ENCODE peak calls at places on chromosome X, in four cellular contexts. One of them, this sample, is unnamed.

GRCh38 chrX:68708503-68709290 is 61.2 kb downstream of the STARD8 start:
- DNase-seq in HepG2: no peak
- DNase-seq in H1: no peak
- DNase-seq in K562: no peak
- DNase-seq in this sample: no peak

GRCh38 chrX:23662187-23662586 is 5.1 kb upstream of the PRDX4 start:
- DNase-seq in HepG2: no peak
- DNase-seq in K562: no peak
- DNase-seq in H1: no peak
- DNase-seq in this sample: no peak

GRCh38 chrX:34879876-34880275 is 62.7 kb upstream of the FAM47B start:
- DNase-seq in K562: no peak
- DNase-seq in H1: no peak
- DNase-seq in HepG2: no peak
- DNase-seq in this sample: no peak

GRCh38 chrX:21975827-21976226 is 35.3 kb downstream of the SMS start:
- DNase-seq in H1: no peak
- DNase-seq in HepG2: no peak
- DNase-seq in K562: no peak
- DNase-seq in this sample: no peak

GRCh38 chrX:48826876-48827653 is 752 bp downstream of the ERAS start:
- DNase-seq in HepG2: no peak
- DNase-seq in K562: no peak
- DNase-seq in H1: no peak
- DNase-seq in this sample: no peak

GRCh38 chrX:15930585-15930984 is 76.0 kb upstream of the AP1S2 start:
- DNase-seq in K562: no peak
- DNase-seq in H1: no peak
- DNase-seq in HepG2: no peak
- DNase-seq in this sample: no peak

GRCh38 chrX:132071260-132071659 is 48.2 kb downstream of the STK26 start:
- DNase-seq in HepG2: peak
- DNase-seq in H1: no peak
- DNase-seq in K562: peak
- DNase-seq in this sample: no peak

GRCh38 chrX:1390621-1391369 is 1.1 kb downstream of the SLC25A6 start:
- DNase-seq in K562: no peak
- DNase-seq in H1: no peak
- DNase-seq in HepG2: no peak
- DNase-seq in this sample: no peak

GRCh38 chrX:97310373-97310772 is 426.7 kb downstream of the RPA4 start:
- DNase-seq in H1: peak
- DNase-seq in HepG2: no peak
- DNase-seq in K562: no peak
- DNase-seq in this sample: no peak

GRCh38 chrX:67604979-67605703 is 61.3 kb downstream of the AR start:
- DNase-seq in H1: no peak
- DNase-seq in HepG2: no peak
- DNase-seq in K562: no peak
- DNase-seq in this sample: no peak

GRCh38 chrX:5236096-5236495 is 992.6 kb downstream of the NLGN4X start:
- DNase-seq in K562: no peak
- DNase-seq in H1: no peak
- DNase-seq in HepG2: no peak
- DNase-seq in this sample: no peak

GRCh38 chrX:145751943-145752342 is 65.7 kb upstream of the SLITRK2 start:
- DNase-seq in H1: no peak
- DNase-seq in K562: no peak
- DNase-seq in HepG2: no peak
- DNase-seq in this sample: no peak

GRCh38 chrX:81237516-81237915 is 35.6 kb downstream of the SH3BGRL start:
- DNase-seq in HepG2: no peak
- DNase-seq in H1: no peak
- DNase-seq in K562: no peak
- DNase-seq in this sample: no peak

GRCh38 chrX:15761564-15762191 is 23.6 kb downstream of the CA5B start:
- DNase-seq in H1: no peak
- DNase-seq in K562: peak
- DNase-seq in HepG2: no peak
- DNase-seq in this sample: no peak

GRCh38 chrX:105211051-105211575 is 9.4 kb downstream of the TEX13A start:
- DNase-seq in K562: no peak
- DNase-seq in HepG2: no peak
- DNase-seq in H1: no peak
- DNase-seq in this sample: no peak

GRCh38 chrX:117989512-117989911 is 127.1 kb downstream of the KLHL13 start:
- DNase-seq in HepG2: no peak
- DNase-seq in H1: no peak
- DNase-seq in K562: no peak
- DNase-seq in this sample: no peak

GRCh38 chrX:55489315-55490009 is at the start of gene USP51:
- DNase-seq in K562: peak
- DNase-seq in H1: no peak
- DNase-seq in HepG2: no peak
- DNase-seq in this sample: no peak

GRCh38 chrX:137896123-137896522 is 330.2 kb downstream of the ZIC3 start:
- DNase-seq in HepG2: no peak
- DNase-seq in H1: peak
- DNase-seq in K562: no peak
- DNase-seq in this sample: no peak

GRCh38 chrX:38163193-38163592 is 57.5 kb downstream of the SRPX start:
- DNase-seq in H1: no peak
- DNase-seq in K562: no peak
- DNase-seq in HepG2: no peak
- DNase-seq in this sample: no peak

GRCh38 chrX:19063030-19063429 is 59.2 kb downstream of the ADGRG2 start:
- DNase-seq in K562: no peak
- DNase-seq in H1: no peak
- DNase-seq in HepG2: no peak
- DNase-seq in this sample: no peak

GRCh38 chrX:40938418-40938817 is 146.8 kb upstream of the USP9X start:
- DNase-seq in K562: no peak
- DNase-seq in H1: no peak
- DNase-seq in HepG2: no peak
- DNase-seq in this sample: no peak

GRCh38 chrX:45749375-45749774 is 548.7 kb upstream of the DIPK2B start:
- DNase-seq in HepG2: no peak
- DNase-seq in H1: no peak
- DNase-seq in K562: no peak
- DNase-seq in this sample: no peak

GRCh38 chrX:132842839-132843238 is 115.6 kb downstream of the HS6ST2 start:
- DNase-seq in H1: no peak
- DNase-seq in K562: no peak
- DNase-seq in HepG2: no peak
- DNase-seq in this sample: no peak

GRCh38 chrX:100098660-100099375 is 311.3 kb downstream of the PCDH19 start:
- DNase-seq in K562: no peak
- DNase-seq in H1: no peak
- DNase-seq in HepG2: no peak
- DNase-seq in this sample: no peak

GRCh38 chrX:130120321-130120731 is 10.0 kb upstream of the ELF4 start:
- DNase-seq in K562: no peak
- DNase-seq in H1: no peak
- DNase-seq in HepG2: no peak
- DNase-seq in this sample: no peak

GRCh38 chrX:130120746-130121504 is 10.6 kb upstream of the ELF4 start:
- DNase-seq in K562: peak
- DNase-seq in HepG2: peak
- DNase-seq in H1: no peak
- DNase-seq in this sample: no peak

GRCh38 chrX:130118941-130119640 is 8.8 kb upstream of the ELF4 start:
- DNase-seq in HepG2: no peak
- DNase-seq in H1: no peak
- DNase-seq in K562: no peak
- DNase-seq in this sample: no peak

GRCh38 chrX:130117166-130117565 is 6.9 kb upstream of the ELF4 start:
- DNase-seq in HepG2: no peak
- DNase-seq in K562: no peak
- DNase-seq in H1: no peak
- DNase-seq in this sample: no peak

DNA sequence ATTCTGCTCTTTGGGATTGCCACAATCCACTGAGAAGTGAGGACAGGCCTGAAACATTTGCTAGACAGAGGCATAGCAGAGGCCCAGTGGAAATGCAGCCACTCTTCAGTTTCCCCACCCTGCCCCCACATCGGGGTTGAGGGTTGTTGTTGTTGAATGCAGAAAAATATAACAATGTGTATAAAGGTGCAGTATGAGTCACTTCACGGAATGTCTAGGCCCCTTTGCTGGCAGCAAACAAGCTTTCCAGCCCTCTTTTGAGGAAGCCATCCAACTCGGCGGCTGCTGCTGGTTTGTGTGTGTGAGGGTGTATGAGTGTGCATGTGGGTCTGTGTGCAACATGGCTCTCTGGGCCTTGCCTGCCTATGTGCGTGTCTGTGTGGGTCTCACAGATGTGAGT is 8.1 kb upstream of the ELF4 start:
- DNase-seq in HepG2: no peak
- DNase-seq in H1: no peak
- DNase-seq in K562: no peak
- DNase-seq in this sample: no peak
- TF ChIP-seq POLR2AphosphoS5 in HepG2: no peak
- TF ChIP-seq POLR2AphosphoS5 in H1: no peak
- TF ChIP-seq POLR2AphosphoS5 in K562: no peak
- TF ChIP-seq POLR2AphosphoS5 in this sample: no peak

GRCh38 chrX:155865193-155865592 is 16.0 kb upstream of the VAMP7 start:
- DNase-seq in HepG2: no peak
- DNase-seq in K562: no peak
- DNase-seq in H1: no peak
- DNase-seq in this sample: no peak

GRCh38 chrX:155867821-155868220 is 13.3 kb upstream of the VAMP7 start:
- DNase-seq in H1: no peak
- DNase-seq in K562: no peak
- DNase-seq in HepG2: no peak
- DNase-seq in this sample: no peak

DNA sequence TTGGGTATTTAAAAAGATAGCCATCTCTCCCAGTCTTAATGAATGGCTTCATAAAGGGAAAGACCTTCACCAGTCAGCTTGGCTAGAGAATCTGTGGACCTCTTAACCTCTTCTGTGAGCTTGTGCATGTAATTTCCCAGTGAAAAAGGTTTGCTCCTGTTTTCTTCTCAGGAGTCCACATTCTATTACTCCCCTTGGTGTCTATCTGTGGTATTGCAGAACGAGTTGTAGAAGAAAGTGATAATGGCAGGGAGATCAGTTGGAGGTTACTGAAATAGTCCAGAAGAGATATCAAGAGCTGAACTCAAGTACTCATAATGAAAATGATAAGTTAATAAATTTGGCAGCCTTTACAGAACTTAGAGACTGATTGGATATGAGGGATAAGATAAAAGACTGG is 16.5 kb upstream of the VAMP7 start:
- DNase-seq in K562: no peak
- DNase-seq in H1: no peak
- DNase-seq in HepG2: peak
- DNase-seq in this sample: no peak
- TF ChIP-seq FOSL1 in K562: no peak
- TF ChIP-seq FOSL1 in H1: no peak
- TF ChIP-seq FOSL1 in HepG2: no peak
- TF ChIP-seq FOSL1 in this sample: no peak

DNA sequence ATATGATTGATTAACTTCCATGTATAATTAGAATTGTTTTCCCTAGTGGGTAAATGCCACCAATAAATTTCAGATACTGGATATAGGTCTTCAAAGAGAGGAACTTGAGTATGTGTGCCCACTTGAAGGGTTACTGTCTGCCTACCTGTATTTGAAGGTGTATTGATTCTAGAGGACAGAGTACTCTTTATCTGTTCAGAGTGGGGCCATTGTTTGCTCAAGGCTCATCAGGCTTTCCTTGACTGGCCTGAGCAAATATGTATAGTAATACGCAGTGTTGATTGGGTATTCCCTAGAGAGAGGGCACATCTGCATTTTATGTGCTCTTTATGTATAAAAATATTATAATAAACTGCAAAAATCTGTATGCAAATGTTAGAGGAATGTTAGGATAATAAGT is 23.7 kb downstream of the RP2 start:
- DNase-seq in HepG2: peak
- DNase-seq in K562: no peak
- DNase-seq in H1: no peak
- DNase-seq in this sample: no peak
- H3K4me2 ChIP-seq in HepG2: no peak
- H3K4me2 ChIP-seq in K562: no peak
- H3K4me2 ChIP-seq in H1: no peak
- H3K4me2 ChIP-seq in this sample: no peak

GRCh38 chrX:154378059-154378798 is 866 bp upstream of the EMD start:
- DNase-seq in K562: peak
- DNase-seq in HepG2: no peak
- DNase-seq in H1: no peak
- DNase-seq in this sample: no peak
- TF ChIP-seq POLR2AphosphoS5 in K562: no peak
- TF ChIP-seq POLR2AphosphoS5 in HepG2: peak
- TF ChIP-seq POLR2AphosphoS5 in H1: peak
- TF ChIP-seq POLR2AphosphoS5 in this sample: peak

GRCh38 chrX:124392794-124393193 is 46.4 kb downstream of the SH2D1A start:
- DNase-seq in HepG2: no peak
- DNase-seq in H1: no peak
- DNase-seq in K562: no peak
- DNase-seq in this sample: no peak

GRCh38 chrX:124388562-124388961 is 42.2 kb downstream of the SH2D1A start:
- DNase-seq in HepG2: peak
- DNase-seq in K562: peak
- DNase-seq in H1: no peak
- DNase-seq in this sample: peak

GRCh38 chrX:124395145-124395858 is 48.9 kb downstream of the SH2D1A start:
- DNase-seq in H1: no peak
- DNase-seq in K562: no peak
- DNase-seq in HepG2: no peak
- DNase-seq in this sample: no peak

GRCh38 chrX:124393238-124393637 is 46.9 kb downstream of the SH2D1A start:
- DNase-seq in K562: no peak
- DNase-seq in HepG2: no peak
- DNase-seq in H1: no peak
- DNase-seq in this sample: no peak

DNA sequence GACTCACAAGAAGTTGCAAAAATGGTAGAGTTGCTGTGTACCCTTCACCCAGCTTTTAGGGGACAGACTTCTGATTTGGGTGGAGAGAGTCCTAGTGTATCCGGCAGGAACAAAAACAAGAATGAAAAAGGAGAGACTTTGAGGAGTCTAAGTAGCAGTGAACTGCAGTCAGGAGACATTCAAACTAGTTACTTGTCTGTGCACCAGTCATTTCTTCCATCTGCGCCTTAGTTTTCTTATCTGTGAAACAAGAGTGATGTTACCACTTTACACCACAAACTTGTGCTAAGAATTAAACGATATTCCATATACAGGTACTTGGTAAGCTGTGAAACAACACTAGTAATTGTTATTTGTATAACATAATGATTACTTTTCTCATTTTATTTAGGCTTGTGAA is 47.3 kb downstream of the SH2D1A start:
- DNase-seq in K562: no peak
- DNase-seq in HepG2: no peak
- DNase-seq in H1: no peak
- DNase-seq in this sample: no peak
- TF ChIP-seq FOSL1 in K562: no peak
- TF ChIP-seq FOSL1 in HepG2: no peak
- TF ChIP-seq FOSL1 in H1: no peak
- TF ChIP-seq FOSL1 in this sample: no peak

This sample was measured in HCT116.